ENCODE peak calls at places on chromosome 3, in four cellular contexts. B is nephron progenitor cell, I is GM10248, H is suprapubic skin. Z is an unnamed sample.

GRCh38 chr3:150286390-150287147 is 121.5 kb upstream of the TSC22D2 start:
- DNase-seq in B (no peak), I (peak; percentile 36), H (no peak), Z (no peak)

GRCh38 chr3:114758828-114759709 is 388.0 kb downstream of the ZBTB20 start:
- DNase-seq in B (no peak), I (no peak), H (no peak), Z (no peak)

GRCh38 chr3:156705761-156706631 is 31.6 kb downstream of the TIPARP start:
- DNase-seq in B (no peak), I (peak; percentile 34), H (no peak), Z (no peak)

GRCh38 chr3:143120716-143121239 is 1.2 kb downstream of the CHST2 start:
- DNase-seq in B (peak; percentile 47), I (peak; percentile 57), H (no peak), Z (no peak)

GRCh38 chr3:172522871-172523818 is at the start of gene TNFSF10:
- DNase-seq in B (no peak), I (peak; percentile 73), H (peak; percentile 72), Z (peak; percentile 73)

GRCh38 chr3:170523248-170523647 is 62.6 kb downstream of the SLC7A14 start:
- DNase-seq in B (no peak), I (no peak), H (no peak), Z (no peak)

GRCh38 chr3:69406156-69406555 is 20.3 kb upstream of the FRMD4B start:
- DNase-seq in B (no peak), I (no peak), H (no peak), Z (no peak)

GRCh38 chr3:9129366-9129765 is 120.1 kb downstream of the SRGAP3 start:
- DNase-seq in B (no peak), I (no peak), H (no peak), Z (no peak)

GRCh38 chr3:124504332-124505059 is 225.8 kb upstream of the UMPS start:
- DNase-seq in B (no peak), I (no peak), H (no peak), Z (no peak)

GRCh38 chr3:36221975-36222374 is 158.3 kb upstream of the STAC start:
- DNase-seq in B (no peak), I (no peak), H (no peak), Z (no peak)

GRCh38 chr3:112561085-112561692 is 573 bp downstream of the ATG3 start:
- DNase-seq in B (peak; percentile 64), I (peak; percentile 74), H (peak; percentile 76), Z (peak; percentile 68)

GRCh38 chr3:132660056-132660744 is at the start of gene UBA5:
- DNase-seq in B (peak; percentile 61), I (peak; percentile 83), H (peak; percentile 76), Z (peak; percentile 93)

GRCh38 chr3:10437272-10437994 is 68.0 kb downstream of the ATP2B2 start:
- DNase-seq in B (no peak), I (peak; percentile 74), H (no peak), Z (no peak)

GRCh38 chr3:189331002-189331418 is 159.2 kb downstream of the TPRG1 start:
- DNase-seq in B (no peak), I (no peak), H (no peak), Z (no peak)

GRCh38 chr3:195042741-195043611 is 228.0 kb downstream of the XXYLT1 start:
- DNase-seq in B (no peak), I (no peak), H (peak; percentile 21), Z (peak; percentile 74)

GRCh38 chr3:69200384-69201068 is 78.1 kb upstream of the LMOD3 start:
- DNase-seq in B (peak; percentile 33), I (no peak), H (no peak), Z (peak; percentile 40)

GRCh38 chr3:71103430-71103881 is 480.1 kb downstream of the FOXP1 start:
- DNase-seq in B (no peak), I (no peak), H (peak; percentile 73), Z (peak; percentile 88)

GRCh38 chr3:173065543-173065970 is 75.5 kb downstream of the SPATA16 start:
- DNase-seq in B (no peak), I (no peak), H (no peak), Z (no peak)

DNA sequence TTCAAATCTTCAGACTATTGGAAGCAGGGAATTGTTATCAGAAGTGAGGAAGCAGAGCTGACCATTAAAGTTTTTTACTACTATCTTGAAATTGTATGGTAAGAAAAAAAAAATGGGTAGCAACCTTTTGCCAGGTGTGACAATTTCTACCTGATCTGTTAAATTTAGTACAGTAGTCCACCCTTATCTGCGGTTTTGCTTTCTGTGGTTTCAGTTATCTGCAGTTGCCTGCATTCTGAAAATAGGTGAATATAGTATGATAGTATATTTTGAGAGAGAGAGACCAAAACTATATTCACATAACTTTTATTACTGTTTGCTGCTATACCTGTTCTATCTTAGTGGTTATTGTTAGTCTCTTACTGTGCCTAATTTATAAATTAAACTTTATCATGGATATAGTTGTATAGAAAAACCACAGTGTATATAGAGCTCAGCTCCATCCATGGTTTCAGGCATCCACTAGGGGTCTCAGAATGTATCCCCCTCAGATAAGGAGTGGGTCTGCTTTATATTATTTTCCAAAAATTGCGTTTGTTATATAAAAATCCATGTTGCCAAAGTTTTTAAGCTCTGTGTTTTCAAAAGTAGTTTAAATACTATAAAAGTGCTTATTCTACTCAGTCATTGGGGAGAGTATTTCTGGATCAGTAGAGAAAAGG is 69.9 kb downstream of the PTPRG start:
- DNase-seq in B (no peak), I (no peak), H (no peak), Z (no peak)
- TF ChIP-seq CTCF in B (peak; percentile 9), I (no peak), H (no peak), Z (no peak)

GRCh38 chr3:59052803-59053411 is 3.1 kb upstream of the CFAP20DC start:
- DNase-seq in B (no peak), I (peak; percentile 22), H (no peak), Z (no peak)
- TF ChIP-seq CTCF in B (peak; percentile 50), I (peak; percentile 47), H (peak; percentile 56), Z (no peak)

GRCh38 chr3:121529308-121529707 is 16.5 kb downstream of the POLQ start:
- DNase-seq in B (no peak), I (peak; percentile 23), H (no peak), Z (no peak)
- TF ChIP-seq CTCF in B (peak; percentile 13), I (peak; percentile 35), H (no peak), Z (no peak)

GRCh38 chr3:191166366-191166765 is 32.7 kb upstream of the OSTN start:
- DNase-seq in B (no peak), I (no peak), H (no peak), Z (no peak)
- TF ChIP-seq CTCF in B (no peak), I (no peak), H (no peak), Z (no peak)

DNA sequence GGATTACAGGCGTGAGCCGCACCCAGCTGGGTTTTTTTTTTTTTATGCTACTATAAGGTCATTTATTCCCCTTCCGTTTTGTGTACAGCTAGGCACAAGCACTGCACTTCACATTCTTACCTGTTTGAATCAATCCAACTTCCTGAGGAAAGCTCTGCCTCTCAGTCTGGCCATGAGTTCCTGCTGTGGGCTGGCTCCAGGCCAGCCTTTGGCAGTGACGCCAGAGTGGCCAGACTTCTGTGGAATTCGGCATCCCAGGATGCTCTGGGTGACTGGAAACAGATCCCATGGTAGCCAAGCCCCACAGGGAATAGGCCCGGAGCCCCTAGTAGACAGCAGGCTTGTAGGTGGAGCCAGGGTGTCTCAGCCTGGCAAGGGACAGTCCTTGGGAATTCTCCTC is 21.5 kb upstream of the TIMP4 start:
- DNase-seq in B (no peak), I (no peak), H (no peak), Z (peak; percentile 85)
- TF ChIP-seq CTCF in B (no peak), I (no peak), H (no peak), Z (no peak)

DNA sequence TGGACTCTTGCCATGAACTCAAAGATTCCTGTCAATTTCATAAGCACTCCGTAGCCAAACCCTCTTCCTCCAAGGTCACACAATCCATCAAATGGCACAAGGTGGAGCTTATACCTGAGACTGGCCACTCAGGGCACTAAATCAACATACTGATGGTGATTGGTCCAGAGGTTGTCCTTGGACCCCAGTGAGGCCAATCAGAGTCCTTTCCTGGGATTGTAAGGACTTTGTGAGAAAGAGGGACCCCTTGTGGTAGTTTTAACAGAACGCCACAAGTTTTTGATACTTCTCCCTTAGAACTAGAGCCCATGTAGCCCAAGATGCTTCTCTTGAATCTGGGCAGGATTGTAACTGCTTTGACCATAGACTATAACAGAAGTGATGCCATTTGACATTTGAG is 44.4 kb upstream of the LARS2 start:
- DNase-seq in B (no peak), I (no peak), H (no peak), Z (no peak)
- TF ChIP-seq CTCF in B (no peak), I (no peak), H (no peak), Z (no peak)

DNA sequence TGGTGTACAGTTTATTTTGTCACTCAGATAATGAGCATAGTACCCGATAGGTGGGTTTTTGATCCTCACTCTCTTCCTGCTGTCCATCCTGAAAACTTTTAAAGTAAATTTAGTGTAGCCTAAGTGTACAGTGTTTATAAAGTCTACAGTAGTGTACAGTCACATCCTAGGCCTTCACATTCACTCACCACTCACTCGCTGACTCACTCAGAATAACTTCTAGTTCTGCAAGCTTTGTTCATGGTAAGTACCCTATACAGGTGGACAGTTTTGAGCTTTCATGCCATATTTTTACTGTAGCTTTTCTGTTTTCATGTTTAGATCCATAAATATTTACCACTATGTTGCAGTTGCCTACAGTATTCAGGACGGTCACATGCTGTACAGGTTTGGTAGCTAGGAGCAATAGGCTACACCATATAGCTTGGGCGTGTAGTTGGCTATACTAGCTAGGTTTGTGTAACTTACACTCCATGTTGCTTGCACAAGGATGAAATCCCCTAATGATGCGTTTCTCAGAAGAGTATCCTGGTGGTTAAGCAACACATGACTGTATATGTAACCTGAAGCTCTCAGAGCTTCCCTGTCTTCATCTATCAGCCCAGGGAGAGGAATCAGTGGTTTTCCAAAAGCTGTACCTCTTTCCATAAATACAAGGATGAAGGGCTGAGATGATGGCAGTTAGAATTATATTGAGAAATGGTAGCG is 87.6 kb upstream of the SLC25A26 start:
- DNase-seq in B (no peak), I (no peak), H (no peak), Z (no peak)
- TF ChIP-seq CTCF in B (no peak), I (no peak), H (no peak), Z (no peak)

DNA sequence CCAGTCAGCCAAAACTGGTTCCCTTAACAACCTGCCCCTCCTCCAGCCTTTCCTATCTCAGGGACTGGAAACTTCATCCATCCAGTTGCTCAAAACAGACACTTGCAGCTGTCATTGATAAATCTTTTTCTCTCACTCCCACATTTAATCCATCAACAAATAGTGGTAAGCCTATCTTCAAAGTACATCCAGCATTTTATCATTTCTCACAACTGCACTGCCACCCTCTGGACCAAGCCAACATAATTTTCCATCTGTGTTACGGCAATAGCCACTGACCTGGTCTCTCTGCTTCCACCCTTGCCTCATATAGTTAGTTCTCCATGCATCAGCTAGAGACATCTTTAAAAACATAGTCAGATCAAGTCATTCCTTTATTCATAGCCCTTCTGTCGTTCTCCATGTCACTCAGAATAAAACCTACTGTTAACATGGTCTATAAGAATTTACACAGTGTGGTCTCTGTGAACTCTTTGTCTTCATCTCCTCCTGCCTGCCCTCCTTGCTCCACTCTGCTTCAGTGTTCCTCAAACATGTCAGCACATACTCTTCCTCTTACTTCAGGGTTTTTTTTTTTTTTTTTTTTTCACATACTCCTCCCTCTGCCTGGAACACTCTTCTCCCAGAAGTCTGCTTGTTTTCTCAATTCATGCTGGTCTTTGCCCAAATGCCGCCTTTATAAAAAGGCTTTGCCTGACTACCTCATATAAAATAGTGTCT is 102.5 kb upstream of the COL6A5 start:
- DNase-seq in B (no peak), I (no peak), H (no peak), Z (no peak)
- TF ChIP-seq CTCF in B (no peak), I (peak; percentile 26), H (no peak), Z (no peak)

DNA sequence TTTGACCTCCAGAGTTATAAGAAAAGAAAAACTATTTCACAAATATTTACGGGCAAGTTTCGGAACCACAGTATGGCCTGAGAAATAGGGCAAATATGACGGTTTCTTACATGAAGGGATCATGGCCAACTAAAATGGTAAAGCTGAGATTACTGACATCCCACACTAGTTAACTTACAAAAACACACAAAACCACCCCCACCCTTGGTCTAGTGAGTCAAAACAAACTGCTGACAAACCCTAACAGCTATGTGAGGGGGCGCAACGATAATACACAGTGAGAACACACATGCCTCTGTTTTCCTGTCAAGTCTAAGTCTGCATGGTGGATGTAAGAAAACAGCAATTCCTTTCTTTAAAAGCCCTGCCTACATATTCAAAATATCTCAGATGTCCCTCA is 32.3 kb downstream of the CBLB start:
- DNase-seq in B (no peak), I (peak; percentile 37), H (no peak), Z (no peak)
- TF ChIP-seq CTCF in B (no peak), I (peak; percentile 11), H (no peak), Z (no peak)